ENCODE peak calls at places on chromosomes 1 and 21, in eight cellular contexts. C is psoas muscle, G is prostate gland, X is SK-N-MC, Y is upper lobe of left lung, A is tibial nerve, F is kidney, V is right lobe of liver. U is an unnamed sample. For H3K9me3, the result is how much of the 10 kb centered on the place peaks cover.

GRCh38 chr1:33306561-33307493 is 14.1 kb downstream of the A3GALT2 start:
- DNase-seq in C (peak), G (no peak), X (no peak), Y (peak), A (no peak), F (peak), V (no peak), U (peak)

GRCh38 chr1:201309420-201309819 is 26.1 kb downstream of the PKP1 start:
- DNase-seq in C (peak), G (peak), X (no peak), Y (peak), A (peak), F (no peak), V (peak), U (peak)

GRCh38 chr1:53478186-53478585 is 19.0 kb downstream of the DMRTB1 start:
- DNase-seq in C (no peak), G (no peak), X (no peak), Y (no peak), A (no peak), F (no peak), V (no peak), U (no peak)

GRCh38 chr1:47901001-47901575 is 96.1 kb downstream of the TRABD2B start:
- DNase-seq in C (no peak), G (no peak), X (no peak), Y (no peak), A (no peak), F (no peak), V (no peak), U (no peak)

GRCh38 chr1:211352985-211353515 is 26.4 kb downstream of the TRAF5 start:
- DNase-seq in C (no peak), G (peak), X (no peak), Y (peak), A (no peak), F (no peak), V (peak), U (no peak)

GRCh38 chr1:156104065-156104810 is 10.3 kb upstream of the LMNA start:
- DNase-seq in C (peak), G (peak), X (no peak), Y (peak), A (peak), F (peak), V (no peak), U (peak)

GRCh38 chr1:230818411-230818810 is 49.9 kb downstream of the C1orf198 start:
- DNase-seq in C (no peak), G (no peak), X (no peak), Y (no peak), A (no peak), F (no peak), V (no peak), U (no peak)

GRCh38 chr1:54581621-54582035 is 33.6 kb downstream of the ACOT11 start:
- DNase-seq in C (peak), G (peak), X (no peak), Y (peak), A (peak), F (peak), V (peak), U (peak)

GRCh38 chr21:34836103-34836932 is 167.5 kb downstream of the CLIC6 start:
- DNase-seq in C (peak), G (no peak), X (no peak), Y (peak), A (peak), F (peak), V (peak), U (peak)

GRCh38 chr21:44694776-44695175 is 2.2 kb upstream of the KRTAP10-12 start:
- DNase-seq in C (no peak), G (no peak), X (no peak), Y (no peak), A (no peak), F (peak), V (no peak), U (no peak)

GRCh38 chr1:208240698-208241355 is 3.4 kb downstream of the PLXNA2 start:
- DNase-seq in C (no peak), G (no peak), X (no peak), Y (no peak), A (no peak), F (no peak), V (no peak), U (no peak)

GRCh38 chr1:179287456-179287855 is 6.1 kb upstream of the SOAT1 start:
- DNase-seq in C (no peak), G (no peak), X (no peak), Y (no peak), A (no peak), F (no peak), V (no peak), U (no peak)

GRCh38 chr1:211473823-211474222 is 18.1 kb downstream of the RD3 start:
- DNase-seq in C (no peak), G (no peak), X (no peak), Y (no peak), A (no peak), F (no peak), V (no peak), U (no peak)

GRCh38 chr1:71521655-71522264 is 440.9 kb upstream of the ZRANB2 start:
- DNase-seq in C (no peak), G (peak), X (peak), Y (peak), A (peak), F (no peak), V (no peak), U (no peak)

GRCh38 chr1:89836997-89837909 is 16.4 kb downstream of the LRRC8D start:
- DNase-seq in C (no peak), G (no peak), X (no peak), Y (no peak), A (no peak), F (no peak), V (no peak), U (no peak)

GRCh38 chr1:112674986-112675727 is 698 bp downstream of the MOV10 start:
- DNase-seq in C (peak), G (peak), X (no peak), Y (no peak), A (no peak), F (peak), V (no peak), U (no peak)

GRCh38 chr1:116912846-116913245 is 3.1 kb downstream of the PTGFRN start:
- DNase-seq in C (no peak), G (no peak), X (no peak), Y (no peak), A (no peak), F (no peak), V (no peak), U (no peak)

GRCh38 chr21:44927587-44928461 is 7.1 kb upstream of the ITGB2 start:
- DNase-seq in C (peak), G (no peak), X (peak), Y (peak), A (peak), F (peak), V (no peak), U (peak)

GRCh38 chr1:95230256-95230655 is 3.8 kb upstream of the RWDD3 start:
- DNase-seq in C (no peak), G (no peak), X (no peak), Y (no peak), A (no peak), F (no peak), V (no peak), U (no peak)

GRCh38 chr21:45180289-45180599 is 105.9 kb downstream of the ADARB1 start:
- DNase-seq in C (no peak), G (no peak), X (no peak), Y (no peak), A (no peak), F (no peak), V (no peak), U (no peak)

GRCh38 chr21:29072873-29073221 is 601 bp downstream of the CCT8 start:
- DNase-seq in C (no peak), G (no peak), X (no peak), Y (no peak), A (no peak), F (no peak), V (no peak), U (no peak)

GRCh38 chr21:29074007-29074376 is 544 bp upstream of the CCT8 start:
- DNase-seq in C (no peak), G (no peak), X (no peak), Y (no peak), A (no peak), F (no peak), V (no peak), U (no peak)

GRCh38 chr1:218247339-218247738 is 37.8 kb upstream of the RRP15 start:
- DNase-seq in C (no peak), G (no peak), X (no peak), Y (no peak), A (no peak), F (no peak), V (no peak), U (no peak)

DNA sequence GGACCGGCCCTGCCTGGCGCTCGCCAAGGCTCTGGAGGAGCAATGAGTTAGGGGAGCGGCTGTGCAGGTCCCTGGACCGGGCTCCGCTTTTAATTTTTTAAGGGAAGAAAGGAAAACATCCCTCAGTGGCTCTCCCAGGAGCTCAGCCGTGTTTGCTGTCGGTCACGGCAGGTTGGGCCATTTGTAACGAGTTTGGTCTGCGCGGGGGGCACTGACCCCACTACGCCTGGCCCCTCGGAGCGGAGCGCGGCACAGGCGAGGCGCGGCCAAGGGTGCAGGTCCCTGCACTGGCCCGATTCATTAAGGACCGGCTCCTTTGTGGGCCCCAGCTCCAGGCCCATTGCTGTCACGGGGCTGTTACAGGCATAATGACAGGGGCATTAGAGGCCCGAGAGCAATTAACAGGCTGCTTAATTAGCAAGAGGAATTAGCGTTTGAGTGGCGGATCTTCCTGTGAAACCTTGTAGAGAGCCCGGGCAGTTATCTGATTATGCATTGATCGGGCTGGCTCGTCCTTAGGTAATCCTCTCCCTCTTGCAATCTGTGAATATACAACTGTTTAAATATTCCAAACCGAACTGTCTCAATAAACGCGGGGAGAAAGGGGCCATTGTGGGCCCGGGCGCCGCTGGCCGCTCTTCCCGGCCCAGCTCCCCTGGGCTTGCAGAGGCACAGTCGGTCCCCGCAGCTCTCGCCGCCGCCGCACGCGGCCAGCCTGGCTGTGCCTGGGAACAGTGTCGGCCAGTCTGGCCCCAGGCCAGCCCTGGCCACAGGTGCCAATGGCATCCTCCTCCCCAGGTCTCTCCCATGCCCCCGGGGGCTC is 56.8 kb downstream of the PRDM16 start:
- DNase-seq in C (no peak), G (no peak), X (no peak), Y (no peak), A (no peak), F (no peak), V (no peak), U (no peak)
- H3K9me3 ChIP-seq in C (under half), G (under half), X (under half), Y (under half), A (under half), F (under half), V (under half), U (under half)

GRCh38 chr1:203794764-203795381 is 550 bp upstream of the ZBED6 start:
- DNase-seq in C (no peak), G (no peak), X (no peak), Y (no peak), A (no peak), F (no peak), V (no peak), U (no peak)
- H3K27ac ChIP-seq in C (peak), G (peak), X (peak), Y (peak), A (peak), F (peak), V (peak), U (peak)

DNA sequence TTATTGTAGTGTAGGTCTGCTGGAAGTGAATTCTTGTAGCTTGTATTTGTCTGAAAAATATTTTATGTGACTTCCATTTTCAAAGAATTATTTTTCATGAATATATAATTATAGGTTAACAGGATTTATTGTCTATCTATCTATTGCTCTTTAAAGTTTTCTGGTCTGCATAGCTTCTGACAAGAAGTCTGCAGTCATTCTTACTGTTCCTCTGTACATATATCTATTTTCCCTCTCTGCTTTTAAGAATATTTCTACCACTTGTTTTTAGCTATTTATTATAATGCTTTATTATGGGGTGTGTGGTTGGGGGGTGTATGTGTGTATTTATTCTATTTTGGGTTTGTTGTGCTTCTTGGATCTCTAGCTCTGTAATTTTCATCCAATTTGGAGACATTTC is 77.4 kb downstream of the ETS2 start:
- DNase-seq in C (no peak), G (no peak), X (no peak), Y (no peak), A (no peak), F (no peak), V (no peak), U (no peak)
- H3K9me3 ChIP-seq in C (under half), G (under half), X (under half), Y (under half), A (under half), F (under half), V (under half), U (under half)

DNA sequence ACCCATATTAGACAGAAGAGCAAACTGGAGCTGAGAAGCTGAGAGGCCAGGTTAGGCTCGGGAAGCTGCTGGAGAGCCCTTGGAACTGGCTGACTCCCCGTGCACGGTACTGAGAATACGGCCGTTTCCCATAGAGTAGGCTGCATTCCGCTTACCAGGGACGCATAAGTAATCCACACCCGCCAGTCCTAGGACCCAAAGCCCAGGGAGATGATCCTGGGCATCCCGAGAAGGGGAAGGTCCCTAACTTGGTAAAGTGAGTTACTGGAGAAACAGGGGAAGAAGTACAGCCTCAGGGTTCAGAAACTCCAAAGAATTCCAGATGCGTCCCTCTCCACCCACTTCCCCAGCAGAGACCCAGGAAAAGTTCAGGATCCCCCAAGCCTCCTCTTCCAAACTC is 1.3 kb downstream of the LRRC38 start:
- DNase-seq in C (no peak), G (no peak), X (no peak), Y (no peak), A (no peak), F (no peak), V (no peak), U (no peak)
- H3K27ac ChIP-seq in C (peak), G (no peak), X (no peak), Y (no peak), A (no peak), F (no peak), V (no peak), U (no peak)

GRCh38 chr1:2888281-2888845 is 86.9 kb upstream of the TTC34 start:
- DNase-seq in C (no peak), G (no peak), X (no peak), Y (no peak), A (no peak), F (no peak), V (no peak), U (no peak)

GRCh38 chr1:2882968-2883696 is 81.6 kb upstream of the TTC34 start:
- DNase-seq in C (no peak), G (no peak), X (no peak), Y (no peak), A (no peak), F (no peak), V (no peak), U (no peak)

GRCh38 chr1:2881556-2881955 is 80.1 kb upstream of the TTC34 start:
- DNase-seq in C (no peak), G (no peak), X (no peak), Y (no peak), A (no peak), F (no peak), V (no peak), U (no peak)

GRCh38 chr1:2886631-2887030 is 85.1 kb upstream of the TTC34 start:
- DNase-seq in C (no peak), G (no peak), X (no peak), Y (no peak), A (no peak), F (no peak), V (no peak), U (no peak)

GRCh38 chr1:2885001-2885400 is 83.5 kb upstream of the TTC34 start:
- DNase-seq in C (no peak), G (no peak), X (no peak), Y (no peak), A (no peak), F (no peak), V (no peak), U (no peak)
- H3K9me3 ChIP-seq in C (under half), G (under half), X (under half), Y (under half), A (under half), F (under half), V (under half), U (under half)

DNA sequence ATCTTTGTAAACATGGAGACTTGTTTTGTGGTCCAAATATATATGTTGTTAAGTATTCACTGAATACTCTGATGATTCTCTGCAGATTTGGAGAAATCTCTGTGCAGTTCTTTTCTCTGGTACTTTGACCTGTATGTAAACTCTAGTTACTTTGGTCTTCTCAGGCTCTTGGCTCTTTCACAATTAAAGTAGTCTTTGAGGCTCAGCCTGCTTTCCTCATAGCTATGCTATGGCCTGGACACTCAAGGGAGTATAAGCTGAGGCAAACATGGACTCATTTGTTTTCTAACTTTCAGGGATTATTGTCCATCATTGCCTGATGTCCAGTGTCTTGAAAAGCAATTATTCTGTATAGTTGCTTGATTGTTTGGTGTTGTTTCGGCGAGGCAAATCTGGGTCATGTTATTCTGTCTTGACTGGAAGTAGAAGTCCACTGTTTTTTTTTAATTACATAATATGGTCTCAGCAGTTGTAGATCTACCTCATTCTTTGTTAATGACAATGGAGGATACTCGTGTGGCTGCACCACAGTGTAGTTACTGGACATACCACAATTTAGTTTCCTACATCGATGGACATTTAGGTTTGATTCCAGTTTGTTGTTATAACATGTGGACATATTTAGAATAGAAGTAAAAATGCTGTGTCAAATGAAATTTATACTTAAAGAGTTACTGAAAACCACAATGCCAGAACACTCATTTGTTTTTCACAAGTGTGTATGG is 9.2 kb downstream of the PTBP2 start:
- DNase-seq in C (no peak), G (no peak), X (no peak), Y (no peak), A (no peak), F (no peak), V (no peak), U (no peak)
- H3K27ac ChIP-seq in C (no peak), G (no peak), X (no peak), Y (no peak), A (peak), F (no peak), V (no peak), U (no peak)

GRCh38 chr1:5141750-5142149 is 487.3 kb downstream of the AJAP1 start:
- DNase-seq in C (no peak), G (no peak), X (no peak), Y (no peak), A (no peak), F (no peak), V (no peak), U (no peak)
- H3K9me3 ChIP-seq in C (under half), G (under half), X (under half), Y (under half), A (under half), F (under half), V (under half), U (under half)

GRCh38 chr1:1757422-1758058 is 20.7 kb downstream of the NADK start:
- DNase-seq in C (no peak), G (no peak), X (no peak), Y (no peak), A (no peak), F (peak), V (peak), U (no peak)

GRCh38 chr1:1756661-1757421 is 21.4 kb downstream of the NADK start:
- DNase-seq in C (no peak), G (no peak), X (no peak), Y (no peak), A (no peak), F (peak), V (peak), U (no peak)

GRCh38 chr1:1758692-1759455 is 19.4 kb downstream of the NADK start:
- DNase-seq in C (peak), G (peak), X (no peak), Y (peak), A (no peak), F (peak), V (peak), U (peak)

GRCh38 chr1:1759456-1760344 is 18.6 kb downstream of the NADK start:
- DNase-seq in C (no peak), G (no peak), X (no peak), Y (no peak), A (no peak), F (peak), V (peak), U (no peak)

GRCh38 chr1:1758059-1758621 is 20.1 kb downstream of the NADK start:
- DNase-seq in C (no peak), G (no peak), X (no peak), Y (peak), A (no peak), F (peak), V (peak), U (peak)
- H3K27ac ChIP-seq in C (peak), G (peak), X (peak), Y (peak), A (no peak), F (peak), V (peak), U (peak)

GRCh38 chr1:183758913-183759312 is 46.0 kb upstream of the RGL1 start:
- DNase-seq in C (no peak), G (no peak), X (no peak), Y (no peak), A (no peak), F (no peak), V (no peak), U (no peak)

GRCh38 chr1:183761871-183762270 is 43.0 kb upstream of the RGL1 start:
- DNase-seq in C (no peak), G (no peak), X (no peak), Y (no peak), A (no peak), F (no peak), V (no peak), U (no peak)

GRCh38 chr1:183757061-183757460 is 47.9 kb upstream of the RGL1 start:
- DNase-seq in C (no peak), G (no peak), X (no peak), Y (no peak), A (no peak), F (no peak), V (no peak), U (no peak)

GRCh38 chr1:183764981-183765380 is 39.9 kb upstream of the RGL1 start:
- DNase-seq in C (no peak), G (no peak), X (no peak), Y (no peak), A (no peak), F (no peak), V (no peak), U (no peak)

GRCh38 chr1:183760661-183761060 is 44.3 kb upstream of the RGL1 start:
- DNase-seq in C (no peak), G (no peak), X (no peak), Y (no peak), A (no peak), F (no peak), V (no peak), U (no peak)
- H3K9me3 ChIP-seq in C (under half), G (under half), X (under half), Y (under half), A (under half), F (under half), V (under half), U (under half)

GRCh38 chr1:241156231-241156965 is 200.6 kb downstream of the RGS7 start:
- DNase-seq in C (no peak), G (no peak), X (no peak), Y (no peak), A (no peak), F (no peak), V (peak), U (no peak)
- H3K27ac ChIP-seq in C (no peak), G (no peak), X (no peak), Y (no peak), A (no peak), F (no peak), V (no peak), U (no peak)